ENCODE peak calls at places on chromosomes 1 and 21, in nine cellular contexts. J is non-pigmented ciliary epithelial cell; Q is H4; F is BE2C; O is mammary epithelial cell; K is GM20000; S is amniotic epithelial cell; M is CD8-positive, alpha-beta memory T cell; E is stimulated activated CD8-positive, alpha-beta memory T cell treated with anti-CD3 and anti-CD28 coated beads, Interleukin-4, amount 100 ng/mL, for 24 hours. Z is an unnamed sample.

GRCh38 chr1:1317420-1317819 is 7.0 kb downstream of the INTS11 start:
- DNase-seq in K (no peak), Q (no peak), O (no peak), E (no peak), M (no peak), J (no peak), F (no peak), S (no peak), Z (no peak)

GRCh38 chr1:37999434-38000232 is 5.7 kb downstream of the FHL3 start:
- DNase-seq in K (peak; percentile 19), M (no peak), J (no peak), F (no peak), Q (peak; percentile 70), E (no peak), O (no peak), S (peak; percentile 71), Z (peak; percentile 90)

GRCh38 chr1:110872366-110872744 is 593 bp upstream of the CD53 start:
- DNase-seq in J (no peak), F (no peak), S (no peak), O (no peak), K (peak; percentile 26), E (no peak), M (no peak), Q (no peak), Z (no peak)

GRCh38 chr1:64936958-64937357 is 29.4 kb downstream of the JAK1 start:
- DNase-seq in S (no peak), E (no peak), M (no peak), K (no peak), Q (no peak), O (no peak), F (no peak), J (no peak), Z (no peak)

GRCh38 chr1:31585736-31586365 is 9.5 kb downstream of the TINAGL1 start:
- DNase-seq in O (no peak), F (no peak), K (peak; percentile 24), J (no peak), M (no peak), S (no peak), E (no peak), Q (no peak), Z (no peak)

GRCh38 chr1:16293568-16293967 is 56.6 kb upstream of the CPLANE2 start:
- DNase-seq in Q (no peak), F (no peak), J (no peak), E (no peak), M (no peak), K (no peak), S (no peak), O (no peak), Z (no peak)

GRCh38 chr1:46342084-46342656 is 1.6 kb downstream of the NSUN4 start:
- DNase-seq in Q (peak; percentile 47), E (no peak), K (peak; percentile 37), M (no peak), O (peak; percentile 28), J (no peak), F (no peak), S (peak; percentile 63), Z (peak; percentile 78)

GRCh38 chr1:54833146-54833545 is 32.0 kb upstream of the TTC22 start:
- DNase-seq in M (no peak), S (no peak), Q (no peak), K (no peak), E (no peak), F (no peak), J (no peak), O (no peak), Z (no peak)

GRCh38 chr1:238658766-238659165 is 727.6 kb upstream of the CHRM3 start:
- DNase-seq in Q (peak; percentile 39), S (peak; percentile 93), E (no peak), M (no peak), F (no peak), O (no peak), J (no peak), K (no peak), Z (peak; percentile 70)

GRCh38 chr1:162023547-162024501 is at the start of gene OLFML2B:
- DNase-seq in S (peak; percentile 79), M (no peak), F (peak; percentile 81), E (peak; percentile 22), J (peak; percentile 47), Q (peak; percentile 74), O (peak; percentile 78), K (peak; percentile 62), Z (peak; percentile 86)

GRCh38 chr1:84959294-84959693 is 37.6 kb downstream of the MCOLN2 start:
- DNase-seq in O (no peak), E (no peak), M (no peak), Q (peak; percentile 23), S (no peak), J (no peak), F (no peak), K (no peak), Z (peak; percentile 82)

GRCh38 chr1:36109041-36109679 is 15.9 kb downstream of the COL8A2 start:
- DNase-seq in S (peak; percentile 82), K (no peak), Q (peak; percentile 80), E (no peak), J (no peak), M (no peak), O (peak; percentile 76), F (no peak), Z (peak; percentile 69)

GRCh38 chr21:41438425-41439113 is 12.5 kb downstream of the MX1 start:
- DNase-seq in Q (no peak), O (no peak), E (no peak), J (no peak), S (no peak), F (no peak), K (no peak), M (no peak), Z (no peak)

GRCh38 chr1:231934797-231935196 is 308.2 kb downstream of the DISC1 start:
- DNase-seq in M (no peak), J (no peak), K (no peak), Q (peak; percentile 62), O (peak; percentile 42), E (no peak), F (peak; percentile 35), S (peak; percentile 94), Z (no peak)